ENCODE peak calls at places on chromosomes 5 and 9, in five cellular contexts. M is bronchial epithelial cell; D is CD8-positive, alpha-beta T cell; S is spleen; A is GM12864. I is an unnamed sample.
A peak's percentile ranks its signal among the peaks of the same experiment; 100 is the strongest.

GRCh38 chr5:60944904-60945759 is at the start of the genes ERCC8 and NDUFAF2:
- DNase-seq in M (peak; percentile 88), D (peak; percentile 77), S (peak; percentile 95), A (peak; percentile 71), I (peak; percentile 94)

GRCh38 chr5:154117930-154118329 is 72.6 kb upstream of the GALNT10 start:
- DNase-seq in M (no peak), D (no peak), S (no peak), A (no peak), I (no peak)

GRCh38 chr5:107395632-107396350 is 274.9 kb downstream of the EFNA5 start:
- DNase-seq in M (no peak), D (no peak), S (no peak), A (no peak), I (peak; percentile 57)

GRCh38 chr5:115260248-115260647 is 2.4 kb downstream of the PGGT1B start:
- DNase-seq in M (peak; percentile 55), D (no peak), S (no peak), A (no peak), I (no peak)

GRCh38 chr5:90307386-90308181 is 102.0 kb downstream of the CETN3 start:
- DNase-seq in M (peak; percentile 75), D (no peak), S (no peak), A (no peak), I (no peak)

GRCh38 chr5:79975422-79975821 is 15.6 kb downstream of the MTX3 start:
- DNase-seq in M (no peak), D (no peak), S (no peak), A (no peak), I (no peak)

GRCh38 chr5:97801497-97801896 is 618.5 kb upstream of the RIOK2 start:
- DNase-seq in M (no peak), D (no peak), S (no peak), A (no peak), I (no peak)

GRCh38 chr5:1737790-1738405 is 61.7 kb downstream of the MRPL36 start:
- DNase-seq in M (peak; percentile 29), D (peak; percentile 31), S (no peak), A (peak; percentile 12), I (peak; percentile 64)

GRCh38 chr5:54458221-54458620 is 2.7 kb downstream of the HSPB3 start:
- DNase-seq in M (no peak), D (no peak), S (no peak), A (no peak), I (no peak)

GRCh38 chr5:69525490-69525889 is 32.9 kb downstream of the OCLN start:
- DNase-seq in M (no peak), D (no peak), S (no peak), A (no peak), I (no peak)

GRCh38 chr5:143771229-143772001 is 40.5 kb upstream of the HMHB1 start:
- DNase-seq in M (no peak), D (no peak), S (no peak), A (no peak), I (no peak)

GRCh38 chr9:97132865-97133264 is 93.9 kb upstream of the CTSV start:
- DNase-seq in M (no peak), D (no peak), S (no peak), A (no peak), I (no peak)

GRCh38 chr5:158406884-158407790 is 548.2 kb upstream of the CLINT1 start:
- DNase-seq in M (peak; percentile 94), D (no peak), S (no peak), A (no peak), I (peak; percentile 27)

GRCh38 chr9:105064248-105065118 is 136.5 kb upstream of the ABCA1 start:
- DNase-seq in M (peak; percentile 97), D (no peak), S (peak; percentile 89), A (no peak), I (peak; percentile 27)

GRCh38 chr5:97425511-97425910 is 242.5 kb upstream of the RIOK2 start:
- DNase-seq in M (peak; percentile 14), D (no peak), S (peak; percentile 23), A (no peak), I (peak; percentile 25)

GRCh38 chr5:36414869-36415282 is 113.2 kb upstream of the RANBP3L start:
- DNase-seq in M (peak; percentile 63), D (no peak), S (no peak), A (no peak), I (peak; percentile 28)

GRCh38 chr9:105330755-105331154 is 86.3 kb downstream of the SLC44A1 start:
- DNase-seq in M (no peak), D (no peak), S (no peak), A (no peak), I (peak; percentile 35)

GRCh38 chr5:113181409-113181808 is 204.8 kb downstream of the DCP2 start:
- DNase-seq in M (no peak), D (no peak), S (no peak), A (no peak), I (no peak)

GRCh38 chr9:132144708-132145365 is 17.0 kb upstream of the NTNG2 start:
- DNase-seq in M (peak; percentile 42), D (no peak), S (no peak), A (no peak), I (peak; percentile 20)

GRCh38 chr5:149130121-149130931 is 11.0 kb upstream of the ABLIM3 start:
- DNase-seq in M (peak; percentile 40), D (no peak), S (no peak), A (no peak), I (no peak)

GRCh38 chr9:111980398-111980797 is 83.8 kb downstream of the UGCG start:
- DNase-seq in M (no peak), D (no peak), S (no peak), A (no peak), I (no peak)

GRCh38 chr9:77834898-77835505 is 186.9 kb upstream of the GNA14 start:
- DNase-seq in M (no peak), D (no peak), S (no peak), A (no peak), I (no peak)

GRCh38 chr5:180333661-180334060 is 19.5 kb downstream of the GFPT2 start:
- DNase-seq in M (peak; percentile 52), D (no peak), S (no peak), A (no peak), I (no peak)

GRCh38 chr9:21852751-21853150 is 50.3 kb downstream of the MTAP start:
- DNase-seq in M (no peak), D (no peak), S (no peak), A (no peak), I (peak; percentile 70)

GRCh38 chr5:103260951-103261350 is 2.4 kb downstream of the MACIR start:
- DNase-seq in M (no peak), D (no peak), S (no peak), A (peak; percentile 62), I (peak; percentile 69)

GRCh38 chr5:13944564-13945195 is at the start of gene DNAH5:
- DNase-seq in M (peak; percentile 97), D (no peak), S (no peak), A (no peak), I (no peak)

GRCh38 chr9:36450110-36450732 is 50.2 kb upstream of the RNF38 start:
- DNase-seq in M (peak; percentile 42), D (no peak), S (no peak), A (no peak), I (peak; percentile 44)

GRCh38 chr9:106731910-106732309 is 131.1 kb upstream of the ZNF462 start:
- DNase-seq in M (no peak), D (no peak), S (no peak), A (no peak), I (no peak)

DNA sequence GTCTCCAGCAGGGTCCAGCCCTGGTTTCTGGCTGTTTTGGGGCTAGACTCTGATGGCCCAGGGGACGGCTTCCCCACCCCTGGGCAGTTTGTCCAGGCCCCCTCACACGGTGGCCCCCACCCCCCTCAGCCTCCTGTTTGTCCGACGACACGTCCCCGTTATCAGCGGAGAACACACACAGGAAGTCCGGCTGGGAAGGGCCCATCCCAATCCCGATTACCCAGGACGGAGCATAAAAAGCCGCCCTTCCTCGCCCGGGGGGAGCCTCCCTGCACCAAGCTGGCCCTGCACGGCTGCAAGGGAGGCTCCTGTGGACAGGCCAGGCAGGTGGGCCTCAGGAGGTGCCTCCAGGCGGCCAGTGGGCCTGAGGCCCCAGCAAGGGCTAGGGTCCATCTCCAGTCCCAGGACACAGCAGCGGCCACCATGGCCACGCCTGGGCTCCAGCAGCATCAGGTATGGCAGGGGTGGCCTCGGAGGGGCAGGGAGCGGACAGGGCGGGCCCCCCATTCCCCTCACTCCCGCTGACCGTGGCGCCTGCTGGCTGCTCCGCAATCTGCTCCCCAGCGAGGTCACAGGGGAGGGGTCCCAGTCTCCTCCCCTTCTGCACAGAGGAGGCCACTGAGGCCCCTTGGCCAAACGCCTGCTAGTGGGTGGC is at the start of gene EGFL7:
- DNase-seq in M (no peak), D (no peak), S (peak; percentile 90), A (no peak), I (no peak)
- H3K4me3 ChIP-seq in M (no peak within 1 kb of the TSS), D (no peak within 1 kb of the TSS), S (peak within 1 kb of the TSS; percentile 48), A (no peak within 1 kb of the TSS), I (no peak within 1 kb of the TSS)

DNA sequence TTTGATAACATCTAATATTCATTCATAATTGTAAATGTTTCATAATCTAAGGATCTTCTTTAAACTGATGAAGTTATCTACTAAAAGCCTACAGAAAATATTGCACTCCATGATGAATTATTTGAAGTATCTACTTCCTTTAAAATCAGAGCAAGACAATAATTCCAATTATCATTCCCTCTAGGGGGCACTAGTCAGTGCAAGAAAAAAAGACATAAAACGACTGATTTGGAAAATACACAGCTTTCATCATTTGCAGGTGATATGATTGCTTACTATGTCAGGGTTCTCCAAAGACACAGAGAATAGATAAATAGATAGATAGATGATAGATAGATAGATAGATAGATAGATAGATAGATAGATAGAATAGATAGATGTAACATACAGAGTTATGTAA is 13.5 kb upstream of the GRM6 start:
- DNase-seq in M (no peak), D (no peak), S (no peak), A (no peak), I (no peak)
- TF ChIP-seq CTCF in M (no peak), D (no peak), S (no peak), A (no peak), I (no peak)

GRCh38 chr5:162684145-162684544 is 616.6 kb downstream of the GABRG2 start:
- DNase-seq in M (no peak), D (no peak), S (no peak), A (no peak), I (no peak)
- H3K4me3 ChIP-seq in M (no peak overlapping the region), D (no peak overlapping the region), S (no peak overlapping the region), A (no peak overlapping the region), I (no peak overlapping the region)

GRCh38 chr9:92725726-92726125 is 38.9 kb downstream of the BICD2 start:
- DNase-seq in M (no peak), D (no peak), S (no peak), A (no peak), I (no peak)
- TF ChIP-seq CTCF in M (no peak), D (no peak), S (no peak), A (no peak), I (no peak)

I was measured in GM12865.